ENCODE peak calls at places on chromosomes 5 and 9, in six cellular contexts. One of them, this sample, is unnamed.

GRCh38 chr5:133445744-133446143 is 166.6 kb downstream of the FSTL4 start:
- DNase-seq in T1000: no peak
- DNase-seq in T-cell: no peak
- DNase-seq in GM04503: no peak
- DNase-seq in SK-N-SH: no peak
- DNase-seq in A172: no peak
- DNase-seq in this sample: no peak

GRCh38 chr9:14909631-14910177 is 524 bp downstream of the FREM1 start:
- DNase-seq in T1000: no peak
- DNase-seq in T-cell: no peak
- DNase-seq in GM04503: no peak
- DNase-seq in SK-N-SH: no peak
- DNase-seq in A172: no peak
- DNase-seq in this sample: no peak

GRCh38 chr5:95029569-95030366 is 255.1 kb downstream of the MCTP1 start:
- DNase-seq in T1000: no peak
- DNase-seq in T-cell: no peak
- DNase-seq in GM04503: no peak
- DNase-seq in SK-N-SH: no peak
- DNase-seq in A172: peak
- DNase-seq in this sample: no peak

GRCh38 chr5:172412724-172413260 is 41.5 kb downstream of the SH3PXD2B start:
- DNase-seq in T1000: peak
- DNase-seq in T-cell: no peak
- DNase-seq in GM04503: peak
- DNase-seq in SK-N-SH: peak
- DNase-seq in A172: peak
- DNase-seq in this sample: no peak

GRCh38 chr5:43193171-43193951 is 1.3 kb downstream of the NIM1K start:
- DNase-seq in T1000: peak
- DNase-seq in T-cell: no peak
- DNase-seq in GM04503: peak
- DNase-seq in SK-N-SH: peak
- DNase-seq in A172: peak
- DNase-seq in this sample: no peak

GRCh38 chr9:126788631-126789349 is 16.1 kb upstream of the ZBTB43 start:
- DNase-seq in T1000: no peak
- DNase-seq in T-cell: no peak
- DNase-seq in GM04503: no peak
- DNase-seq in SK-N-SH: no peak
- DNase-seq in A172: peak
- DNase-seq in this sample: no peak

GRCh38 chr5:176542596-176543427 is 5.6 kb upstream of the RNF44 start:
- DNase-seq in T1000: no peak
- DNase-seq in T-cell: peak
- DNase-seq in GM04503: no peak
- DNase-seq in SK-N-SH: peak
- DNase-seq in A172: no peak
- DNase-seq in this sample: no peak

GRCh38 chr9:135375001-135375400 is 104.6 kb upstream of the PPP1R26 start:
- DNase-seq in T1000: no peak
- DNase-seq in T-cell: no peak
- DNase-seq in GM04503: no peak
- DNase-seq in SK-N-SH: no peak
- DNase-seq in A172: no peak
- DNase-seq in this sample: no peak

GRCh38 chr9:75238311-75238976 is 150.1 kb downstream of the OSTF1 start:
- DNase-seq in T1000: no peak
- DNase-seq in T-cell: peak
- DNase-seq in GM04503: no peak
- DNase-seq in SK-N-SH: peak
- DNase-seq in A172: peak
- DNase-seq in this sample: no peak